ENCODE peak calls at places on chromosomes 6 and 20, in seven cellular contexts. I is body of pancreas; G is heart left ventricle; S is fibroblast of lung; A is CD8-positive, alpha-beta T cell; Q is psoas muscle; P is PC-3. X is an unnamed sample.

GRCh38 chr6:148747493-148748160 is 797 bp downstream of the UST start:
- DNase-seq in I (peak; percentile 42), G (peak; percentile 36), S (peak; percentile 45), A (peak; percentile 65), Q (peak; percentile 40), P (peak; percentile 40), X (no peak)

GRCh38 chr6:30646450-30647038 is 389 bp upstream of the C6orf136 start:
- DNase-seq in I (no peak), G (peak; percentile 95), S (no peak), A (peak; percentile 92), Q (peak; percentile 95), P (no peak), X (peak; percentile 95)

GRCh38 chr6:89458720-89459119 is 25.8 kb downstream of the ANKRD6 start:
- DNase-seq in I (no peak), G (no peak), S (no peak), A (no peak), Q (no peak), P (no peak), X (no peak)

GRCh38 chr20:63829943-63830820 is 882 bp downstream of the ZBTB46 start:
- DNase-seq in I (no peak), G (peak; percentile 48), S (no peak), A (no peak), Q (no peak), P (no peak), X (no peak)

GRCh38 chr20:58406422-58407001 is 17.5 kb downstream of the VAPB start:
- DNase-seq in I (no peak), G (no peak), S (peak; percentile 34), A (no peak), Q (no peak), P (peak; percentile 43), X (no peak)

GRCh38 chr20:60642546-60642945 is 609.5 kb upstream of the CDH4 start:
- DNase-seq in I (no peak), G (no peak), S (no peak), A (no peak), Q (no peak), P (no peak), X (no peak)

GRCh38 chr6:128743974-128744765 is 138.8 kb upstream of the LAMA2 start:
- DNase-seq in I (no peak), G (no peak), S (no peak), A (no peak), Q (no peak), P (no peak), X (no peak)

GRCh38 chr20:56922497-56922896 is 293.4 kb downstream of the TFAP2C start:
- DNase-seq in I (no peak), G (no peak), S (no peak), A (no peak), Q (no peak), P (peak; percentile 37), X (no peak)

GRCh38 chr20:13816757-13817156 is 31.9 kb downstream of the NDUFAF5 start:
- DNase-seq in I (no peak), G (no peak), S (peak; percentile 16), A (no peak), Q (no peak), P (peak; percentile 64), X (no peak)

GRCh38 chr20:9978395-9979004 is 56.3 kb upstream of the ANKEF1 start:
- DNase-seq in I (peak; percentile 57), G (peak; percentile 32), S (peak; percentile 86), A (peak; percentile 35), Q (no peak), P (peak; percentile 92), X (peak; percentile 71)

GRCh38 chr6:68633654-68634502 is 1.2 kb upstream of the ADGRB3 start:
- DNase-seq in I (no peak), G (no peak), S (no peak), A (no peak), Q (no peak), P (no peak), X (no peak)

GRCh38 chr6:101662111-101662897 is 268.8 kb downstream of the GRIK2 start:
- DNase-seq in I (no peak), G (no peak), S (no peak), A (no peak), Q (no peak), P (no peak), X (no peak)

GRCh38 chr6:135458051-135458450 is 39.5 kb downstream of the AHI1 start:
- DNase-seq in I (no peak), G (no peak), S (no peak), A (no peak), Q (peak; percentile 45), P (no peak), X (no peak)

GRCh38 chr6:147204843-147205311 is 660 bp downstream of the STXBP5 start:
- DNase-seq in I (no peak), G (no peak), S (no peak), A (no peak), Q (no peak), P (peak; percentile 50), X (no peak)

GRCh38 chr6:165889636-165890403 is 226.8 kb upstream of the PDE10A start:
- DNase-seq in I (no peak), G (no peak), S (peak; percentile 21), A (no peak), Q (no peak), P (peak; percentile 43), X (no peak)

GRCh38 chr20:25273541-25274358 is 25.9 kb downstream of the PYGB start:
- DNase-seq in I (no peak), G (peak; percentile 20), S (no peak), A (no peak), Q (peak; percentile 31), P (no peak), X (no peak)

GRCh38 chr6:5587648-5588047 is 326.3 kb downstream of the FARS2 start:
- DNase-seq in I (no peak), G (no peak), S (no peak), A (no peak), Q (no peak), P (no peak), X (no peak)

GRCh38 chr6:294656-295565 is 2.6 kb downstream of the DUSP22 start:
- DNase-seq in I (no peak), G (no peak), S (no peak), A (no peak), Q (no peak), P (no peak), X (no peak)

GRCh38 chr6:166520905-166521834 is 65.3 kb downstream of the RAMACL start:
- DNase-seq in I (no peak), G (no peak), S (peak; percentile 56), A (no peak), Q (no peak), P (no peak), X (no peak)

GRCh38 chr6:163949367-163949766 is 534.8 kb downstream of the QKI start:
- DNase-seq in I (no peak), G (no peak), S (peak; percentile 63), A (no peak), Q (no peak), P (no peak), X (no peak)

GRCh38 chr20:60244373-60245146 is 286.3 kb downstream of the CDH26 start:
- DNase-seq in I (no peak), G (no peak), S (no peak), A (no peak), Q (no peak), P (no peak), X (no peak)

GRCh38 chr20:41359541-41360011 is 7.0 kb downstream of the EMILIN3 start:
- DNase-seq in I (no peak), G (no peak), S (no peak), A (no peak), Q (no peak), P (no peak), X (no peak)

GRCh38 chr20:12113468-12114371 is 196.0 kb downstream of the BTBD3 start:
- DNase-seq in I (peak; percentile 59), G (peak; percentile 48), S (peak; percentile 79), A (no peak), Q (no peak), P (peak; percentile 83), X (no peak)

GRCh38 chr6:11279213-11279780 is 46.8 kb upstream of the NEDD9 start:
- DNase-seq in I (no peak), G (no peak), S (no peak), A (no peak), Q (peak; percentile 66), P (no peak), X (peak; percentile 24)

GRCh38 chr6:154474636-154475428 is 35.7 kb downstream of the CNKSR3 start:
- DNase-seq in I (peak; percentile 23), G (no peak), S (peak; percentile 88), A (no peak), Q (no peak), P (peak; percentile 51), X (peak; percentile 51)

GRCh38 chr6:118316796-118317384 is 231.2 kb upstream of the PLN start:
- DNase-seq in I (no peak), G (no peak), S (no peak), A (no peak), Q (no peak), P (no peak), X (no peak)

GRCh38 chr6:15266423-15266996 is 20.6 kb downstream of the JARID2 start:
- DNase-seq in I (no peak), G (no peak), S (no peak), A (no peak), Q (no peak), P (no peak), X (no peak)

GRCh38 chr20:18705906-18706305 is 107.7 kb upstream of the SCP2D1 start:
- DNase-seq in I (no peak), G (no peak), S (no peak), A (no peak), Q (no peak), P (no peak), X (no peak)
- H3K27ac ChIP-seq in I (no peak overlapping the region), G (no peak overlapping the region), S (peak overlapping the region; percentile 72), A (no peak overlapping the region), Q (no peak overlapping the region), P (no peak overlapping the region), X (no peak overlapping the region)

DNA sequence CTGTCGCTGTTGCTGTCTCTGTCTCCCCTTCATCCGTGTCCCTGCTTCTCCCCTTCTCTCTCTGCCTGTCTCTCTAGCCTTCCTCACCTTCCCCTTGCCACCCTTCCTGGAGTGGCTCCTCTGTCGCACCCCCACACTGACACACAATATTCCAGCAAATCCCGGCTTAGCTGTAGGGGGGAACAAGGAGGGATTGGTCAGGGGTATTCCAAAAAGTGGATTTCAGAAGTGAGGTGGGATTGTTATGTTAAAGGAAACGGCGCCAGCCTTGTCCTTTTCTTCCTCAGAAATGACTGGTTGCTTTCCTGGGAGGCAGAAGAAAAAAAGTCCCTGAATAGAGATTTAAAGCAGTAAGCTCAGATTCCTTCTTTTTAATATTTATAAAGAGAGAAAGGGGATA is 76.3 kb upstream of the SIRPA start:
- DNase-seq in I (no peak), G (no peak), S (no peak), A (no peak), Q (no peak), P (no peak), X (no peak)
- H3K27ac ChIP-seq in I (no peak overlapping the region), G (peak overlapping the region; percentile 69), S (no peak overlapping the region), A (no peak overlapping the region), Q (peak overlapping the region; percentile 10), P (no peak overlapping the region), X (peak overlapping the region; percentile 92)

GRCh38 chr6:168675375-168675774 is 234.4 kb downstream of the SMOC2 start:
- DNase-seq in I (no peak), G (no peak), S (no peak), A (no peak), Q (no peak), P (no peak), X (no peak)
- H3K27ac ChIP-seq in I (no peak overlapping the region), G (no peak overlapping the region), S (no peak overlapping the region), A (no peak overlapping the region), Q (no peak overlapping the region), P (no peak overlapping the region), X (no peak overlapping the region)

DNA sequence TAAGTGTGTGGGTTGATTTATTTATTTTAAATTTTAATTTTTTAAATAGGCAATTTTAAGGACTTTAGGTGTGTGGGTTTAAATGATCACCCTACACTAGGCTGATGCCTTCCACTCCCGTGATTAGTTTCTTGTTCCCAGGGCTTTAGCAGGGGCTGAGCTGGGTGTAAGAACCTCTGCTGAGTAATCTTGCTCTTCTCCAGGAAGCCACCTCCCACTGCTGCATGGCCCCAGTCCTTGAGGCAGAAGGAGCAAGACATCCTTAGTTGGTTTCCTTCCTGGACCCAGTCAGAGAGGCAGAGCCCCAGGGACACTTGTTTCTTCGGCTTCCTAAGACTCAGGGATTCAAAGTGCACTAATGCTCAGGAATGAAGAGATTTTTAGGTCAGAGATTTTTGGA is 19.8 kb upstream of the CDC5L start:
- DNase-seq in I (no peak), G (no peak), S (no peak), A (no peak), Q (no peak), P (no peak), X (no peak)
- H3K27ac ChIP-seq in I (no peak overlapping the region), G (no peak overlapping the region), S (no peak overlapping the region), A (no peak overlapping the region), Q (no peak overlapping the region), P (no peak overlapping the region), X (no peak overlapping the region)

X was measured in ascending aorta.